ENCODE peak calls at places on chromosomes 6 and 20, in nine cellular contexts. D is hepatocyte, J is astrocyte of the spinal cord, U is mucosa of gallbladder, H is esophagus squamous epithelium, X is IMR-90, N is left colon, Z is bronchial epithelial cell, A is psoas muscle. S is an unnamed sample.

GRCh38 chr6:56914791-56915658 is 39.9 kb upstream of the BEND6 start:
- DNase-seq in D (no peak), J (no peak), U (no peak), H (no peak), X (no peak), N (no peak), Z (no peak), A (peak), S (no peak)

GRCh38 chr20:19907326-19908056 is 109.7 kb upstream of the NAA20 start:
- DNase-seq in D (no peak), J (no peak), U (no peak), H (no peak), X (no peak), N (no peak), Z (no peak), A (peak), S (no peak)

GRCh38 chr6:115982453-115982852 is 78.2 kb downstream of the FRK start:
- DNase-seq in D (peak), J (no peak), U (no peak), H (no peak), X (no peak), N (no peak), Z (peak), A (no peak), S (no peak)

GRCh38 chr6:1670711-1671462 is 61.2 kb downstream of the FOXC1 start:
- DNase-seq in D (no peak), J (peak), U (no peak), H (no peak), X (peak), N (no peak), Z (peak), A (no peak), S (peak)

GRCh38 chr20:46083101-46083500 is 6.7 kb downstream of the NCOA5 start:
- DNase-seq in D (no peak), J (no peak), U (no peak), H (no peak), X (no peak), N (no peak), Z (no peak), A (no peak), S (no peak)

GRCh38 chr6:42960243-42961019 is at the start of gene GNMT:
- DNase-seq in D (peak), J (no peak), U (peak), H (no peak), X (no peak), N (peak), Z (peak), A (peak), S (peak)

GRCh38 chr20:53707341-53708102 is 113.9 kb upstream of the ZNF217 start:
- DNase-seq in D (no peak), J (peak), U (no peak), H (no peak), X (peak), N (no peak), Z (no peak), A (no peak), S (no peak)

GRCh38 chr6:111215134-111215533 is 127.8 kb downstream of the SLC16A10 start:
- DNase-seq in D (no peak), J (no peak), U (no peak), H (no peak), X (no peak), N (no peak), Z (no peak), A (no peak), S (no peak)

GRCh38 chr6:14135865-14136539 is 18.4 kb downstream of the CD83 start:
- DNase-seq in D (no peak), J (no peak), U (no peak), H (no peak), X (no peak), N (no peak), Z (no peak), A (no peak), S (no peak)

GRCh38 chr20:57586943-57587277 is 26.0 kb downstream of the PCK1 start:
- DNase-seq in D (no peak), J (no peak), U (no peak), H (no peak), X (no peak), N (no peak), Z (no peak), A (no peak), S (no peak)

GRCh38 chr6:136987526-136987925 is 57.2 kb downstream of the IL20RA start:
- DNase-seq in D (no peak), J (no peak), U (no peak), H (no peak), X (no peak), N (no peak), Z (peak), A (no peak), S (no peak)

GRCh38 chr6:25366785-25367657 is 87.8 kb downstream of the CARMIL1 start:
- DNase-seq in D (no peak), J (no peak), U (no peak), H (no peak), X (no peak), N (no peak), Z (peak), A (no peak), S (no peak)

GRCh38 chr20:61874421-61875068 is 191.1 kb downstream of the TAF4 start:
- DNase-seq in D (peak), J (peak), U (no peak), H (no peak), X (peak), N (no peak), Z (peak), A (no peak), S (peak)

GRCh38 chr20:11274137-11274536 is 600.3 kb upstream of the JAG1 start:
- DNase-seq in D (peak), J (peak), U (peak), H (no peak), X (peak), N (peak), Z (peak), A (no peak), S (peak)

GRCh38 chr6:140228491-140228890 is 854.0 kb upstream of the CITED2 start:
- DNase-seq in D (no peak), J (no peak), U (no peak), H (no peak), X (no peak), N (no peak), Z (no peak), A (no peak), S (no peak)

GRCh38 chr6:44054635-44055559 is 72.4 kb downstream of the MRPL14 start:
- DNase-seq in D (no peak), J (peak), U (no peak), H (no peak), X (peak), N (no peak), Z (no peak), A (no peak), S (peak)

GRCh38 chr20:59063358-59064213 is 21.0 kb upstream of the PRELID3B start:
- DNase-seq in D (peak), J (peak), U (no peak), H (no peak), X (peak), N (no peak), Z (peak), A (peak), S (peak)